ENCODE peak calls at places on chromosomes 6 and 20, in six cellular contexts. One of them, this sample, is unnamed.

GRCh38 chr20:18003897-18004296 is 35.1 kb downstream of the MGME1 start:
- DNase-seq in HL-60: no peak
- DNase-seq in stomach: no peak
- DNase-seq in transverse colon: no peak
- DNase-seq in GM23338: no peak
- DNase-seq in upper lobe of left lung: peak; percentile 10
- DNase-seq in this sample: no peak

GRCh38 chr20:40286991-40287531 is 402.0 kb downstream of the MAFB start:
- DNase-seq in HL-60: no peak
- DNase-seq in stomach: peak; percentile 70
- DNase-seq in transverse colon: peak; percentile 70
- DNase-seq in GM23338: no peak
- DNase-seq in upper lobe of left lung: peak; percentile 72
- DNase-seq in this sample: no peak

GRCh38 chr6:109824105-109824504 is 133.0 kb downstream of the FIG4 start:
- DNase-seq in HL-60: no peak
- DNase-seq in stomach: no peak
- DNase-seq in transverse colon: no peak
- DNase-seq in GM23338: no peak
- DNase-seq in upper lobe of left lung: no peak
- DNase-seq in this sample: no peak

GRCh38 chr20:61521680-61522420 is 269.8 kb downstream of the CDH4 start:
- DNase-seq in HL-60: no peak
- DNase-seq in stomach: no peak
- DNase-seq in transverse colon: no peak
- DNase-seq in GM23338: no peak
- DNase-seq in upper lobe of left lung: no peak
- DNase-seq in this sample: no peak

GRCh38 chr6:53325785-53326184 is 23.0 kb downstream of the ELOVL5 start:
- DNase-seq in HL-60: no peak
- DNase-seq in stomach: no peak
- DNase-seq in transverse colon: no peak
- DNase-seq in GM23338: no peak
- DNase-seq in upper lobe of left lung: no peak
- DNase-seq in this sample: no peak

GRCh38 chr6:39203398-39203797 is 25.9 kb downstream of the KCNK5 start:
- DNase-seq in HL-60: no peak
- DNase-seq in stomach: no peak
- DNase-seq in transverse colon: no peak
- DNase-seq in GM23338: no peak
- DNase-seq in upper lobe of left lung: peak; percentile 37
- DNase-seq in this sample: no peak

GRCh38 chr6:36641543-36641942 is 37.0 kb upstream of the CDKN1A start:
- DNase-seq in HL-60: no peak
- DNase-seq in stomach: no peak
- DNase-seq in transverse colon: peak; percentile 46
- DNase-seq in GM23338: no peak
- DNase-seq in upper lobe of left lung: no peak
- DNase-seq in this sample: no peak

GRCh38 chr20:58603656-58604184 is 47.4 kb upstream of the STX16 start:
- DNase-seq in HL-60: no peak
- DNase-seq in stomach: no peak
- DNase-seq in transverse colon: no peak
- DNase-seq in GM23338: no peak
- DNase-seq in upper lobe of left lung: no peak
- DNase-seq in this sample: no peak

GRCh38 chr6:160973311-160973710 is 18.3 kb upstream of the MAP3K4 start:
- DNase-seq in HL-60: no peak
- DNase-seq in stomach: no peak
- DNase-seq in transverse colon: no peak
- DNase-seq in GM23338: no peak
- DNase-seq in upper lobe of left lung: no peak
- DNase-seq in this sample: no peak

GRCh38 chr6:78962458-78962857 is 95.1 kb downstream of the IRAK1BP1 start:
- DNase-seq in HL-60: no peak
- DNase-seq in stomach: no peak
- DNase-seq in transverse colon: no peak
- DNase-seq in GM23338: no peak
- DNase-seq in upper lobe of left lung: no peak
- DNase-seq in this sample: no peak

GRCh38 chr20:50704971-50705370 is 13.6 kb upstream of the RIPOR3 start:
- DNase-seq in HL-60: no peak
- DNase-seq in stomach: no peak
- DNase-seq in transverse colon: no peak
- DNase-seq in GM23338: no peak
- DNase-seq in upper lobe of left lung: no peak
- DNase-seq in this sample: no peak

GRCh38 chr6:35096129-35096852 is 44.8 kb downstream of the TCP11 start:
- DNase-seq in HL-60: no peak
- DNase-seq in stomach: no peak
- DNase-seq in transverse colon: no peak
- DNase-seq in GM23338: no peak
- DNase-seq in upper lobe of left lung: no peak
- DNase-seq in this sample: no peak

GRCh38 chr6:123316733-123317323 is 319.9 kb downstream of the TRDN start:
- DNase-seq in HL-60: no peak
- DNase-seq in stomach: no peak
- DNase-seq in transverse colon: no peak
- DNase-seq in GM23338: peak; percentile 56
- DNase-seq in upper lobe of left lung: no peak
- DNase-seq in this sample: no peak
- TF ChIP-seq CTCF in HL-60: no peak
- TF ChIP-seq CTCF in stomach: no peak
- TF ChIP-seq CTCF in transverse colon: peak; percentile 56
- TF ChIP-seq CTCF in GM23338: no peak
- TF ChIP-seq CTCF in upper lobe of left lung: no peak
- TF ChIP-seq CTCF in this sample: no peak

DNA sequence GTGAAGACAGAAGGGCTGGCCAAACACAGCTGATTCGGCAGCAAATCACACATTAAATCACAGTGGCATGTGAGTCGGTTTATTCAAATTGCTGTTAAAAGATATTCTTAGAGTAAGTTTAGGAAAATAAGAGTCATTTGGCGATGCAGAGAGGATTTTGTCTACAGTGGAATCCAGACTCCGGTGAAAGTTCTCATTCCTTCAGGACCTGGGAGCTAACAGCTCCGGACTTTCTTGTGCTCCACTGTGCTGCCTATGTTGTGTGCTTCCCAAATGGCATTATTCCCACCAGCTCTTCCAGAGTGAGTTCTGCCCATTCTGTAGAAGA is 1.5 kb upstream of the EPM2A start:
- DNase-seq in HL-60: no peak
- DNase-seq in stomach: no peak
- DNase-seq in transverse colon: peak; percentile 8
- DNase-seq in GM23338: no peak
- DNase-seq in upper lobe of left lung: no peak
- DNase-seq in this sample: no peak
- TF ChIP-seq POLR2AphosphoS5 in HL-60: no peak
- TF ChIP-seq POLR2AphosphoS5 in stomach: peak; percentile 58
- TF ChIP-seq POLR2AphosphoS5 in transverse colon: peak; percentile 45
- TF ChIP-seq POLR2AphosphoS5 in GM23338: no peak
- TF ChIP-seq POLR2AphosphoS5 in upper lobe of left lung: no peak
- TF ChIP-seq POLR2AphosphoS5 in this sample: no peak

GRCh38 chr6:41779336-41779735 is 364 bp downstream of the FRS3 start:
- DNase-seq in HL-60: no peak
- DNase-seq in stomach: no peak
- DNase-seq in transverse colon: no peak
- DNase-seq in GM23338: peak; percentile 52
- DNase-seq in upper lobe of left lung: no peak
- DNase-seq in this sample: no peak
- TF ChIP-seq CTCF in HL-60: no peak
- TF ChIP-seq CTCF in stomach: no peak
- TF ChIP-seq CTCF in transverse colon: no peak
- TF ChIP-seq CTCF in GM23338: no peak
- TF ChIP-seq CTCF in upper lobe of left lung: no peak
- TF ChIP-seq CTCF in this sample: no peak

GRCh38 chr20:62814060-62814708 is 2.7 kb upstream of the COL9A3 start:
- DNase-seq in HL-60: no peak
- DNase-seq in stomach: no peak
- DNase-seq in transverse colon: no peak
- DNase-seq in GM23338: no peak
- DNase-seq in upper lobe of left lung: no peak
- DNase-seq in this sample: no peak
- TF ChIP-seq POLR2AphosphoS5 in HL-60: no peak
- TF ChIP-seq POLR2AphosphoS5 in stomach: no peak
- TF ChIP-seq POLR2AphosphoS5 in transverse colon: no peak
- TF ChIP-seq POLR2AphosphoS5 in GM23338: no peak
- TF ChIP-seq POLR2AphosphoS5 in upper lobe of left lung: no peak
- TF ChIP-seq POLR2AphosphoS5 in this sample: no peak

GRCh38 chr6:153051801-153052200 is 49.3 kb upstream of the MTRF1L start:
- DNase-seq in HL-60: no peak
- DNase-seq in stomach: no peak
- DNase-seq in transverse colon: no peak
- DNase-seq in GM23338: no peak
- DNase-seq in upper lobe of left lung: no peak
- DNase-seq in this sample: no peak
- TF ChIP-seq CTCF in HL-60: no peak
- TF ChIP-seq CTCF in stomach: no peak
- TF ChIP-seq CTCF in transverse colon: no peak
- TF ChIP-seq CTCF in GM23338: no peak
- TF ChIP-seq CTCF in upper lobe of left lung: no peak
- TF ChIP-seq CTCF in this sample: no peak

GRCh38 chr20:63538204-63539091 is 1.3 kb upstream of the PTK6 start:
- DNase-seq in HL-60: no peak
- DNase-seq in stomach: peak; percentile 96
- DNase-seq in transverse colon: peak; percentile 93
- DNase-seq in GM23338: peak; percentile 66
- DNase-seq in upper lobe of left lung: peak; percentile 92
- DNase-seq in this sample: no peak
- TF ChIP-seq POLR2AphosphoS5 in HL-60: no peak
- TF ChIP-seq POLR2AphosphoS5 in stomach: no peak
- TF ChIP-seq POLR2AphosphoS5 in transverse colon: peak; percentile 88
- TF ChIP-seq POLR2AphosphoS5 in GM23338: no peak
- TF ChIP-seq POLR2AphosphoS5 in upper lobe of left lung: no peak
- TF ChIP-seq POLR2AphosphoS5 in this sample: no peak

GRCh38 chr6:122471107-122472021 is at the start of gene SERINC1:
- DNase-seq in HL-60: peak; percentile 88
- DNase-seq in stomach: peak; percentile 96
- DNase-seq in transverse colon: peak; percentile 95
- DNase-seq in GM23338: peak; percentile 93
- DNase-seq in upper lobe of left lung: peak; percentile 97
- DNase-seq in this sample: no peak
- TF ChIP-seq CTCF in HL-60: no peak
- TF ChIP-seq CTCF in stomach: no peak
- TF ChIP-seq CTCF in transverse colon: no peak
- TF ChIP-seq CTCF in GM23338: no peak
- TF ChIP-seq CTCF in upper lobe of left lung: peak; percentile 16
- TF ChIP-seq CTCF in this sample: no peak

GRCh38 chr6:100228437-100229424 is 234.7 kb upstream of the MCHR2 start:
- DNase-seq in HL-60: no peak
- DNase-seq in stomach: peak; percentile 75
- DNase-seq in transverse colon: peak; percentile 77
- DNase-seq in GM23338: peak; percentile 86
- DNase-seq in upper lobe of left lung: peak; percentile 81
- DNase-seq in this sample: no peak
- TF ChIP-seq POLR2AphosphoS5 in HL-60: no peak
- TF ChIP-seq POLR2AphosphoS5 in stomach: no peak
- TF ChIP-seq POLR2AphosphoS5 in transverse colon: no peak
- TF ChIP-seq POLR2AphosphoS5 in GM23338: peak; percentile 41
- TF ChIP-seq POLR2AphosphoS5 in upper lobe of left lung: no peak
- TF ChIP-seq POLR2AphosphoS5 in this sample: no peak

GRCh38 chr20:46543959-46544358 is 6.5 kb downstream of the OCSTAMP start:
- DNase-seq in HL-60: no peak
- DNase-seq in stomach: no peak
- DNase-seq in transverse colon: no peak
- DNase-seq in GM23338: no peak
- DNase-seq in upper lobe of left lung: no peak
- DNase-seq in this sample: no peak

GRCh38 chr20:46545827-46546138 is 4.7 kb downstream of the OCSTAMP start:
- DNase-seq in HL-60: no peak
- DNase-seq in stomach: no peak
- DNase-seq in transverse colon: no peak
- DNase-seq in GM23338: no peak
- DNase-seq in upper lobe of left lung: no peak
- DNase-seq in this sample: no peak

GRCh38 chr20:46545077-46545826 is 5.2 kb downstream of the OCSTAMP start:
- DNase-seq in HL-60: peak; percentile 97
- DNase-seq in stomach: no peak
- DNase-seq in transverse colon: no peak
- DNase-seq in GM23338: no peak
- DNase-seq in upper lobe of left lung: no peak
- DNase-seq in this sample: no peak

GRCh38 chr20:46543033-46543432 is 7.4 kb downstream of the OCSTAMP start:
- DNase-seq in HL-60: no peak
- DNase-seq in stomach: no peak
- DNase-seq in transverse colon: no peak
- DNase-seq in GM23338: no peak
- DNase-seq in upper lobe of left lung: no peak
- DNase-seq in this sample: no peak

GRCh38 chr20:46544576-46544975 is 5.9 kb downstream of the OCSTAMP start:
- DNase-seq in HL-60: no peak
- DNase-seq in stomach: no peak
- DNase-seq in transverse colon: no peak
- DNase-seq in GM23338: no peak
- DNase-seq in upper lobe of left lung: no peak
- DNase-seq in this sample: no peak
- TF ChIP-seq CTCF in HL-60: no peak
- TF ChIP-seq CTCF in stomach: no peak
- TF ChIP-seq CTCF in transverse colon: no peak
- TF ChIP-seq CTCF in GM23338: peak; percentile 17
- TF ChIP-seq CTCF in upper lobe of left lung: no peak
- TF ChIP-seq CTCF in this sample: no peak

GRCh38 chr20:36605309-36606170 is at the start of gene RAB5IF:
- DNase-seq in HL-60: peak; percentile 99
- DNase-seq in stomach: peak; percentile 100
- DNase-seq in transverse colon: peak; percentile 99
- DNase-seq in GM23338: peak; percentile 100
- DNase-seq in upper lobe of left lung: peak; percentile 98
- DNase-seq in this sample: peak; percentile 99
- TF ChIP-seq POLR2AphosphoS5 in HL-60: peak; percentile 97
- TF ChIP-seq POLR2AphosphoS5 in stomach: peak; percentile 90
- TF ChIP-seq POLR2AphosphoS5 in transverse colon: peak; percentile 95
- TF ChIP-seq POLR2AphosphoS5 in GM23338: peak; percentile 72
- TF ChIP-seq POLR2AphosphoS5 in upper lobe of left lung: peak; percentile 96
- TF ChIP-seq POLR2AphosphoS5 in this sample: peak; percentile 91

This sample was measured in vagina.